ENCODE peak calls at places on chromosome 2, in ten cellular contexts. R is WERI-Rb-1, K is tibial artery, Q is epithelial cell of esophagus, Y is AG10803, D is right atrium auricular region, Z is GM10248, A is WTC11, B is tibial nerve, L is heart right ventricle. H is an unnamed sample.

GRCh38 chr2:10228611-10229365 is 73.9 kb upstream of the HPCAL1 start:
- DNase-seq in Z (no peak), Q (no peak), D (no peak), B (no peak), Y (no peak), A (peak), R (no peak), L (no peak), K (no peak), H (no peak)

GRCh38 chr2:237614151-237614720 is 13.2 kb upstream of the LRRFIP1 start:
- DNase-seq in Q (no peak), A (peak), R (no peak), K (no peak), Z (no peak), Y (no peak), L (no peak), D (no peak), B (no peak), H (no peak)

GRCh38 chr2:100018794-100019193 is 123.6 kb downstream of the AFF3 start:
- DNase-seq in A (no peak), B (no peak), L (no peak), D (no peak), Y (peak), R (no peak), Z (no peak), K (no peak), Q (no peak), H (no peak)

GRCh38 chr2:98913916-98914712 is 21.9 kb downstream of the CRACDL start:
- DNase-seq in Z (no peak), A (no peak), L (no peak), D (no peak), Y (no peak), B (no peak), R (no peak), Q (peak), K (no peak), H (peak)

GRCh38 chr2:71850306-71850801 is 297.3 kb downstream of the CYP26B1 start:
- DNase-seq in Q (no peak), A (no peak), R (no peak), K (peak), Y (no peak), L (no peak), D (peak), Z (no peak), B (peak), H (no peak)

GRCh38 chr2:134372141-134372540 is 118.3 kb downstream of the MGAT5 start:
- DNase-seq in A (no peak), B (no peak), Q (no peak), L (no peak), Y (peak), D (no peak), K (no peak), R (no peak), Z (no peak), H (no peak)

GRCh38 chr2:32884346-32884745 is 62.4 kb upstream of the LTBP1 start:
- DNase-seq in A (no peak), Y (no peak), K (no peak), Z (no peak), Q (peak), B (no peak), R (no peak), L (no peak), D (no peak), H (no peak)

GRCh38 chr2:59804662-59805258 is 748.7 kb downstream of the BCL11A start:
- DNase-seq in Y (no peak), R (no peak), B (no peak), Z (no peak), Q (no peak), K (no peak), L (no peak), A (no peak), D (no peak), H (no peak)

GRCh38 chr2:202695166-202695565 is 60.4 kb downstream of the FAM117B start:
- DNase-seq in K (no peak), R (no peak), Z (no peak), B (no peak), D (no peak), Y (no peak), A (no peak), Q (no peak), L (no peak), H (peak)

GRCh38 chr2:133790706-133791105 is 222.4 kb upstream of the NCKAP5 start:
- DNase-seq in K (no peak), B (no peak), Q (no peak), L (no peak), D (no peak), R (no peak), Z (no peak), A (no peak), Y (peak), H (no peak)

GRCh38 chr2:71101656-71102055 is 28.4 kb downstream of the MCEE start:
- DNase-seq in R (no peak), B (no peak), Z (no peak), Y (peak), K (no peak), Q (peak), A (no peak), L (no peak), D (no peak), H (peak)

GRCh38 chr2:133591164-133591563 is 22.9 kb upstream of the NCKAP5 start:
- DNase-seq in Z (no peak), L (peak), Q (no peak), K (peak), R (no peak), B (no peak), Y (peak), A (no peak), D (no peak), H (no peak)

GRCh38 chr2:176682278-176682677 is 413.0 kb downstream of the MTX2 start:
- DNase-seq in K (no peak), Y (peak), A (no peak), L (no peak), R (no peak), B (no peak), Z (no peak), D (no peak), Q (no peak), H (peak)

GRCh38 chr2:53672881-53673522 is 94.6 kb upstream of the CHAC2 start:
- DNase-seq in B (no peak), Z (no peak), L (no peak), Y (peak), D (no peak), A (no peak), Q (no peak), R (no peak), K (no peak), H (no peak)

GRCh38 chr2:231010201-231010730 is 14.3 kb downstream of the SPATA3 start:
- DNase-seq in R (no peak), D (no peak), Z (no peak), K (no peak), B (no peak), Y (no peak), L (no peak), Q (no peak), A (no peak), H (no peak)
- TF ChIP-seq CTCF in R (no peak), D (no peak), Z (no peak), K (no peak), B (no peak), Y (no peak), L (no peak), Q (no peak), A (no peak), H (no peak)

GRCh38 chr2:221130431-221130830 is 441.7 kb downstream of the EPHA4 start:
- DNase-seq in Y (no peak), L (no peak), B (no peak), K (no peak), Z (no peak), Q (no peak), A (no peak), R (no peak), D (no peak), H (no peak)

GRCh38 chr2:221134718-221135117 is 437.4 kb downstream of the EPHA4 start:
- DNase-seq in Y (no peak), Q (no peak), L (no peak), Z (no peak), B (no peak), K (no peak), D (no peak), R (no peak), A (no peak), H (no peak)

GRCh38 chr2:221137385-221137784 is 434.7 kb downstream of the EPHA4 start:
- DNase-seq in K (no peak), B (no peak), Y (no peak), Q (no peak), L (no peak), Z (no peak), D (no peak), A (no peak), R (no peak), H (no peak)

GRCh38 chr2:221133941-221134340 is 438.2 kb downstream of the EPHA4 start:
- DNase-seq in Q (no peak), A (no peak), Z (no peak), D (no peak), L (no peak), R (no peak), K (no peak), B (no peak), Y (peak), H (no peak)

DNA sequence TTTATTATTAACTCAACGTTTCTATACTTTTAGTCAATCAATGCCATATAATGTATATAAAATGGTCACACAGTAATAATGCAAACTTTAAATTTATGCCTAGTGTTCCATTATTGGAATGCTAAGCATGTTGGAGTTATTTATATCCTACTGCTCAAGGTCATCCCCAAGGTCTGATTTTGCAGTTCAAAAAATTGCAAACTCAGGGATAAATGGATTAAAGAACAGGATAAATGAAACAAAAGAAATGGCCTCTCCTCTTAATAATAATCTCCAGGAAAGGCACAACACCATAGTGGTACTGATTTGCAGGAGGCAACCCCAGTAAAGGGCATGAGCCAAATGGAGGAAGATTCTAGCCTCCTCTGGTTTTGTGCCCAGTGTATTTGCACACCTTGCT is 436.4 kb downstream of the EPHA4 start:
- DNase-seq in Z (no peak), L (no peak), A (no peak), D (no peak), K (no peak), R (no peak), Y (no peak), B (no peak), Q (no peak), H (no peak)
- TF ChIP-seq CTCF in Z (no peak), L (no peak), A (no peak), D (no peak), K (no peak), R (no peak), Y (no peak), B (no peak), Q (no peak), H (no peak)

GRCh38 chr2:142037051-142037450 is 93.8 kb downstream of the LRP1B start:
- DNase-seq in Z (no peak), L (no peak), K (no peak), R (no peak), Y (peak), D (no peak), B (no peak), Q (peak), A (no peak), H (no peak)

GRCh38 chr2:142041105-142041504 is 89.7 kb downstream of the LRP1B start:
- DNase-seq in Z (no peak), A (no peak), B (no peak), D (no peak), R (no peak), Y (peak), Q (peak), L (no peak), K (no peak), H (no peak)

GRCh38 chr2:142040554-142040953 is 90.3 kb downstream of the LRP1B start:
- DNase-seq in K (no peak), D (no peak), Z (no peak), Q (no peak), B (no peak), Y (no peak), A (no peak), R (no peak), L (no peak), H (no peak)

GRCh38 chr2:142038826-142039225 is 92.0 kb downstream of the LRP1B start:
- DNase-seq in A (no peak), Y (no peak), L (no peak), K (no peak), R (no peak), Z (no peak), B (no peak), Q (peak), D (no peak), H (no peak)

DNA sequence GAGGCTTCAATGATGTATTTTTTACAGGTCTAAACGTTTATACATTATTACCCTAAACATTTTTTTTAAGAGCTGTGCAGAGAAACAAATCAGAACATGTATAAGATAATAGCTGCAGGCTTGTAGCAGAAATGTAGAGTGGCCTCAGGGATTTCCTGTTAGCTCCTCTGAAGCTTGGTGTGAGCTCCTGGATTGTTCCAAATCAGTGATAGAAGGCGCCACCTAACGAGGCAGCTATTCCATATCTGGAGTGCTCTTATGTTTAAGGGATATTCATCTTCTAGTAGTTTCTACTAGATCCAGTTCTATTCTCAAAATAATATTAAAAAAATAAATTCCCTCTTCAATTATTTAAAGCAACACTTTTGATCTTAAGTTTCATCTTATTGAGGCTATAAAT is 93.1 kb downstream of the LRP1B start:
- DNase-seq in Q (peak), Z (no peak), D (no peak), B (no peak), K (no peak), R (no peak), L (no peak), A (no peak), Y (no peak), H (peak)
- TF ChIP-seq CTCF in Q (peak), Z (no peak), D (no peak), B (no peak), K (no peak), R (no peak), L (no peak), A (no peak), Y (no peak), H (no peak)

GRCh38 chr2:231960810-231961348 is 634 bp upstream of the DIS3L2 start:
- DNase-seq in K (no peak), B (no peak), Z (no peak), L (no peak), Y (no peak), R (no peak), A (no peak), D (no peak), Q (no peak), H (no peak)
- TF ChIP-seq CTCF in K (no peak), B (no peak), Z (no peak), L (no peak), Y (no peak), R (no peak), A (no peak), D (no peak), Q (no peak), H (no peak)

GRCh38 chr2:11327871-11328270 is 16.6 kb downstream of the ROCK2 start:
- DNase-seq in B (no peak), Y (no peak), R (no peak), Z (no peak), L (no peak), K (no peak), D (no peak), A (no peak), Q (no peak), H (no peak)
- TF ChIP-seq CTCF in B (no peak), Y (no peak), R (no peak), Z (no peak), L (no peak), K (no peak), D (no peak), A (no peak), Q (no peak), H (no peak)

DNA sequence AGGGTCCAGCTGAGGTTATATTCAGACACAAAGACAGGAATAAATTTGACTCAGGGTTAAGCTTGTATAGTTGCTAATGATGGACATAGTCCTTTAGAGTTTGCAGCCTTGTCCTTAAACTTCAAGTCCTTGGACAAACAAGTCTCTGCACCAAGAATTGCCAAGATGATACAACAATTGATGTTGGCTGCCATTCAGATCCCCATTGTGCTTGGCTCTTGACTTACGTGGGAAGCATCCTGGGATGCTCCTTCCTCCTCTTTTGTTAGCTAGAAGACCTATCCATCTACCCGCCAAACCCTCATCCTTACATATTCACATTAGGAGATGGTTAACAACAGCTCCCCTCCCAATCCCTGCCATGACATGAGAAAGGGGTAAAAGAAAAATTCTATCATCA is 115.6 kb downstream of the RDH14 start:
- DNase-seq in Y (no peak), L (no peak), B (no peak), R (no peak), K (no peak), D (no peak), A (no peak), Q (no peak), Z (no peak), H (no peak)
- TF ChIP-seq CTCF in Y (no peak), L (no peak), B (no peak), R (no peak), K (no peak), D (no peak), A (no peak), Q (no peak), Z (no peak), H (no peak)

H was measured in MCF 10A.